ENCODE peak calls at places on chromosome 12, in five cellular contexts. Z, W, O, V and T are unnamed samples.
A peak's percentile ranks its signal among the peaks of the same experiment; 100 is the strongest.

GRCh38 chr12:6084261-6084968 is 40.1 kb downstream of the VWF start:
- DNase-seq in Z (peak; percentile 60), W (peak; percentile 83), O (peak; percentile 64), V (peak; percentile 57), T (no peak)

GRCh38 chr12:42442888-42443287 is 116.9 kb downstream of the PPHLN1 start:
- DNase-seq in Z (no peak), W (no peak), O (no peak), V (no peak), T (no peak)

GRCh38 chr12:128729628-128730121 is 94.1 kb downstream of the SLC15A4 start:
- DNase-seq in Z (no peak), W (no peak), O (no peak), V (peak; percentile 59), T (no peak)

GRCh38 chr12:110501378-110501721 is 561 bp downstream of the VPS29 start:
- DNase-seq in Z (no peak), W (no peak), O (peak; percentile 81), V (peak; percentile 54), T (no peak)

GRCh38 chr12:53101266-53101665 is 2.0 kb upstream of the SOAT2 start:
- DNase-seq in Z (no peak), W (peak; percentile 48), O (no peak), V (no peak), T (no peak)

GRCh38 chr12:119594772-119595445 is 1.3 kb downstream of the TMEM233 start:
- DNase-seq in Z (no peak), W (no peak), O (no peak), V (no peak), T (peak; percentile 67)

GRCh38 chr12:104886418-104887401 is 71.4 kb downstream of the SLC41A2 start:
- DNase-seq in Z (peak; percentile 15), W (no peak), O (no peak), V (no peak), T (no peak)

GRCh38 chr12:64746663-64747062 is 12.5 kb downstream of the GNS start:
- DNase-seq in Z (no peak), W (no peak), O (peak; percentile 23), V (no peak), T (no peak)

GRCh38 chr12:122244565-122245371 is 18.9 kb upstream of the DIABLO start:
- DNase-seq in Z (no peak), W (no peak), O (no peak), V (no peak), T (no peak)

GRCh38 chr12:120800665-120801064 is 75.0 kb downstream of the ACADS start:
- DNase-seq in Z (no peak), W (no peak), O (no peak), V (no peak), T (no peak)

GRCh38 chr12:62625238-62625637 is 158.6 kb downstream of the MON2 start:
- DNase-seq in Z (no peak), W (no peak), O (no peak), V (no peak), T (no peak)

GRCh38 chr12:18700254-18700653 is 37.6 kb downstream of the PLCZ1 start:
- DNase-seq in Z (no peak), W (no peak), O (no peak), V (no peak), T (no peak)

GRCh38 chr12:10304161-10304574 is 3.5 kb upstream of the KLRD1 start:
- DNase-seq in Z (no peak), W (no peak), O (peak; percentile 76), V (no peak), T (no peak)

GRCh38 chr12:19239046-19239445 is 109.5 kb downstream of the PLEKHA5 start:
- DNase-seq in Z (no peak), W (no peak), O (no peak), V (no peak), T (no peak)

GRCh38 chr12:118404876-118405521 is 28.6 kb downstream of the SUDS3 start:
- DNase-seq in Z (peak; percentile 37), W (peak; percentile 74), O (peak; percentile 45), V (peak; percentile 69), T (no peak)

DNA sequence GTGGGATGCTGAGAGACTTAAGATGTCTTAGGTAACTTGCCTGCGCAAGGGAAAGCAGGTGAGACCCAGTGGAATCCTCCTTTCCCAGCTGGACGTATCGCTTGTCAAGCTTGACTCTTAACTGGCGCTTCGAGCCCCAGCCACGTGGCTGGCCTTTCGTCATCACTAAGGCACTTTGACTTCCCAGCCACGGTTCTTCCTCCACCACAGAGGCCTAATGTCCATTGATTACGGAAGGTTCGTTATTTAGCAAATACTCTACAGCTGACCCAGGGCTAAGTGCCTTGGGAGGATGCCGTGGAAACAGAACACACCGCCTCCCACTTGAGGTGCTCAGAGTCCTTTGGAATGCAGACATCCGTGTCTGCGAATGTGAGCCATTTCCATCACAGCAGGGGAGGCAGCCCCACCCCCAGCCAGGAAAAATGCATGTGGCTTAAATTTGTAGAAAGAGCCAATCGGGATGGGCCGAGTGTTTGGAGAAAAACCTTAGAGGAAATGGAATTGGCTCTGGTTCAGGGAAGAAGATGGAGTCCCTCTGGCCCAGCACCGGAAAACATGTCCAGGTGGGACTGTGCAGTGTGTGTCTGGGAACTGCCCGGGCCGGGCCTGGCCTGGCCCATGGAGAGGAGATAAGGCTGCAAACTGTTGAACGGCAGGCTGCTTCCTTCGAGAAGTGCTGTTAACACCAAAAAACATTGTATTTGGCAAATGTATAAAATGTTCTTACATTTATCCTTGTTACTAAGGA is 115.7 kb downstream of the PLXNC1 start:
- DNase-seq in Z (no peak), W (no peak), O (no peak), V (no peak), T (peak; percentile 82)
- H3K4me1 ChIP-seq in Z (peaks cover 21% of the 10 kb centered on the region), W (peaks cover 25% of the 10 kb centered on the region), O (peaks cover 7% of the 10 kb centered on the region), V (peaks cover 8% of the 10 kb centered on the region), T (peaks cover 54% of the 10 kb centered on the region)

GRCh38 chr12:89453121-89453520 is 71.5 kb downstream of the GALNT4 start:
- DNase-seq in Z (no peak), W (no peak), O (no peak), V (no peak), T (no peak)

GRCh38 chr12:89451876-89452275 is 72.7 kb downstream of the GALNT4 start:
- DNase-seq in Z (no peak), W (peak; percentile 77), O (peak; percentile 74), V (no peak), T (no peak)

GRCh38 chr12:89448526-89448925 is 76.1 kb downstream of the GALNT4 start:
- DNase-seq in Z (no peak), W (no peak), O (no peak), V (no peak), T (no peak)

GRCh38 chr12:89448951-89449371 is 75.6 kb downstream of the GALNT4 start:
- DNase-seq in Z (no peak), W (no peak), O (peak; percentile 43), V (no peak), T (no peak)

GRCh38 chr12:89450922-89451321 is 73.7 kb downstream of the GALNT4 start:
- DNase-seq in Z (no peak), W (no peak), O (no peak), V (no peak), T (no peak)
- H3K27ac ChIP-seq in Z (no peak overlapping the region), W (no peak overlapping the region), O (peak overlapping the region; percentile 85), V (no peak overlapping the region), T (peak overlapping the region; percentile 84)

DNA sequence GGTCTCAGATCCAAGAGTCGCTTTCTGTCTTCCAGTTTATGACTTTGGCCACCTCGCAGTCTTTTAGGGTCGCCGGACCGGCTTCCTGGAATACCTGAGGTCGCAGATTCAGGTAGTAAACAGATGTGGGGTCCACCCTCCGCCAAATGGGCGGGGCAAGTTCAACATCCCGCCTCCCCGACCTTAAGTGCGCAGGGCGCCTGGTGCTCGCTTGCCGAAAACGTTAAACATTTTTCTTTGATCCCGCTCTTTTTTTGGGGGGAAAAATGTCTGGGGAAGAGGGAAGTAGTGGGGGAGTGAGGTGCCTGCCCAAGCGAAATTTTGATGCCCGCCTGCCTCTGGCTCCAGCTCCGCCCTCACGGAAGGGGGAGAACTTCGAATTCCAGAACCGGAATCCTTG is 73.9 kb upstream of the TBX5 start:
- DNase-seq in Z (no peak), W (no peak), O (no peak), V (no peak), T (no peak)
- H3K4me3 ChIP-seq in Z (no peak overlapping the region), W (no peak overlapping the region), O (peak overlapping the region; percentile 14), V (peak overlapping the region; percentile 27), T (peak overlapping the region; percentile 47)

GRCh38 chr12:124871297-124871696 is 7.6 kb upstream of the SCARB1 start:
- DNase-seq in Z (no peak), W (no peak), O (no peak), V (no peak), T (no peak)
- H3K4me1 ChIP-seq in Z (peaks cover 22% of the 10 kb centered on the region), W (no peaks in the 10 kb centered on the region), O (no peaks in the 10 kb centered on the region), V (peaks cover 24% of the 10 kb centered on the region), T (peaks cover 4% of the 10 kb centered on the region)

DNA sequence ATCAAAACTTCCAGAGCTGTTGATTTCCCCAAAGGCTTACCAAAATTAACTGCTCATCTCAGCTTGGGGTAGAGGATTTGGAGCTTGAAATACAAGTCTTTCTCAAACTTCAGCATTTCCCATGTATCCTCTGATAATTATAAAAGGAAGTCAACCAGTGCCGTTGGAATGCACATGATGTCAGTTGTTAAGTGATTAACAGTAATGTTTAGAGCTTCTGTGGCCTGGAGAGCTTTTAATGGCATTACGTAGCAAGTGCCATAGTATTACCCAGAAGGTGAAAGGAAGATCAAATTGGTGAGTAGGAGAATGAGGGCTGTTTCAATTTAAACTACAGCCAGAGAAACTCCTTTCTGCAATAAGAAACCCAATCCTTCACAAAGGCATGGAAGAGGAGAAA is 62.5 kb upstream of the PTPRR start:
- DNase-seq in Z (no peak), W (no peak), O (no peak), V (no peak), T (no peak)
- H3K27ac ChIP-seq in Z (no peak overlapping the region), W (no peak overlapping the region), O (no peak overlapping the region), V (no peak overlapping the region), T (no peak overlapping the region)

GRCh38 chr12:47207829-47208248 is 128.1 kb upstream of the AMIGO2 start:
- DNase-seq in Z (no peak), W (no peak), O (no peak), V (no peak), T (no peak)
- H3K4me3 ChIP-seq in Z (no peak overlapping the region), W (no peak overlapping the region), O (no peak overlapping the region), V (no peak overlapping the region), T (no peak overlapping the region)

GRCh38 chr12:56299853-56300643 is at the start of gene CS:
- DNase-seq in Z (peak; percentile 96), W (peak; percentile 100), O (peak; percentile 98), V (peak; percentile 98), T (peak; percentile 99)

GRCh38 chr12:56300644-56301464 is 724 bp upstream of the CS start:
- DNase-seq in Z (no peak), W (no peak), O (no peak), V (no peak), T (no peak)

GRCh38 chr12:56297400-56297799 is 2.7 kb downstream of the CS start:
- DNase-seq in Z (no peak), W (no peak), O (no peak), V (no peak), T (peak; percentile 22)

GRCh38 chr12:56299308-56299852 is 750 bp downstream of the CS start:
- DNase-seq in Z (no peak), W (no peak), O (peak; percentile 53), V (peak; percentile 27), T (no peak)

GRCh38 chr12:56298828-56299227 is 1.3 kb downstream of the CS start:
- DNase-seq in Z (no peak), W (no peak), O (no peak), V (no peak), T (peak; percentile 35)
- H3K4me1 ChIP-seq in Z (peaks cover 48% of the 10 kb centered on the region), W (peaks cover 44% of the 10 kb centered on the region), O (peaks cover 13% of the 10 kb centered on the region), V (peaks cover 23% of the 10 kb centered on the region), T (peaks cover 38% of the 10 kb centered on the region)